ENCODE peak calls at places on chromosomes 16 and 17, in five cellular contexts. G, J, D, H and L are unnamed samples. For H3K27me3 and H3K9me2, the result is how much of the 10 kb centered on the place peaks cover.

GRCh38 chr17:48219605-48220004 is 112.0 kb downstream of the SNX11 start:
- DNase-seq in G (no peak), H (no peak), J (no peak), D (peak), L (no peak)

GRCh38 chr17:5784791-5785190 is 200.5 kb upstream of the NLRP1 start:
- DNase-seq in J (peak), G (no peak), D (no peak), H (no peak), L (no peak)

GRCh38 chr17:58040386-58040785 is 33.3 kb upstream of the SRSF1 start:
- DNase-seq in G (no peak), D (no peak), J (no peak), H (no peak), L (no peak)

GRCh38 chr16:28875134-28876015 is 2.9 kb upstream of the ATP2A1 start:
- DNase-seq in J (no peak), H (no peak), D (no peak), G (no peak), L (no peak)

GRCh38 chr16:56122251-56122650 is 69.0 kb upstream of the GNAO1 start:
- DNase-seq in G (no peak), D (no peak), J (no peak), H (no peak), L (no peak)

GRCh38 chr16:89138513-89138795 is 33.1 kb upstream of the CDH15 start:
- DNase-seq in D (no peak), G (no peak), H (no peak), J (no peak), L (no peak)

GRCh38 chr17:2025220-2025621 is at the start of gene RTN4RL1:
- DNase-seq in G (peak), D (peak), H (peak), J (peak), L (peak)

GRCh38 chr17:73984981-73985380 is 218.5 kb upstream of the RPL38 start:
- DNase-seq in J (no peak), D (no peak), H (no peak), G (no peak), L (no peak)

GRCh38 chr16:24036614-24037013 is 200.8 kb downstream of the PRKCB start:
- DNase-seq in G (peak), D (peak), J (peak), H (peak), L (peak)

GRCh38 chr16:12329246-12329995 is 352.9 kb downstream of the SNX29 start:
- DNase-seq in H (no peak), G (no peak), D (no peak), J (no peak), L (no peak)

GRCh38 chr16:70784692-70785317 is 16.2 kb downstream of the VAC14 start:
- DNase-seq in J (no peak), G (no peak), D (no peak), H (no peak), L (no peak)

GRCh38 chr16:66742409-66742808 is 9.0 kb downstream of the DYNC1LI2 start:
- DNase-seq in D (no peak), G (no peak), J (no peak), H (no peak), L (no peak)

GRCh38 chr17:77840156-77840555 is 118.3 kb upstream of the TNRC6C start:
- DNase-seq in J (no peak), H (no peak), G (peak), D (no peak), L (no peak)

GRCh38 chr16:72789465-72789864 is 258.5 kb downstream of the ZFHX3 start:
- DNase-seq in H (no peak), G (no peak), J (no peak), D (no peak), L (no peak)

GRCh38 chr16:72786606-72787005 is 261.3 kb downstream of the ZFHX3 start:
- DNase-seq in J (no peak), G (no peak), D (peak), H (no peak), L (no peak)

GRCh38 chr16:72788269-72788809 is 259.6 kb downstream of the ZFHX3 start:
- DNase-seq in H (no peak), D (no peak), G (no peak), J (no peak), L (no peak)

GRCh38 chr16:72787130-72787518 is 260.8 kb downstream of the ZFHX3 start:
- DNase-seq in D (no peak), G (no peak), J (no peak), H (no peak), L (no peak)

DNA sequence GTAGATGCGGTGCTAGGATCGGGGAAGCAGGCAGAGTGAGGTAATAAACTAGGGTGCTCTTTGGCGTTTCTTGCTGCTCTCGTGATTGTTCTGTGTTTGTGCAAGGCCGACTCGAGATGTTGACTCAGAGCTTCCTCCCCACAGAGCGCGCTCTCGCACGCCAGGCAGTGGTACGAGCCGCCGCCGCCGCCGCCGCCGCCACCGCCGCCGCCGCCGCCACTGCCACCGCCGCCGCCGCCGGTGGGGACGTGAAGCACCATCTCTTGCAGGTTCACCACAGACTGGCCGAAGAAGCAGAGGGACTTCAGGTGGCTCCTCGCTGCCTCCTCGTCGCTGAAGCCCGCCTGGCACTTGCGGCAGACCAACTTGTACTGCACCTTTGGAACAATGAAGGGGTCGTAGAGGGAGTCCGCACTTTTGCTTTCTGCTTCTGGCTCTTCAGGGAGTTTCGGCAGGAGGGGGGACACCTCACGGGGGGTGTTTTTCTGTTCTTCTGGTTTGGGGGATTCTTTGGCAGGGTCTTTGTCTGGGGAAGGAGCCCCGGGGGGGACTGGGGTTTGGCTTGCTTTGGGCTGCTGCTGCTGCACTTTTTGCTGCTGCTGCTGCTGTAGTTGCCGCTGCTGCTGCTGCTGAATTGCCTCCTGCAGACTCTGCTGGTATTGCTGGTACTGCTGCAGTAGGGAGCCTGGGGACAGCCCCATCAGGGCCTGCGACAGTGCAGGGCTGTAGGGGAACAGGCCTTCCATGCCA is 260.2 kb downstream of the ZFHX3 start:
- DNase-seq in D (peak), H (peak), G (peak), J (peak), L (no peak)
- H3K27ac ChIP-seq in D (no peak), H (peak), G (peak), J (peak), L (no peak)

DNA sequence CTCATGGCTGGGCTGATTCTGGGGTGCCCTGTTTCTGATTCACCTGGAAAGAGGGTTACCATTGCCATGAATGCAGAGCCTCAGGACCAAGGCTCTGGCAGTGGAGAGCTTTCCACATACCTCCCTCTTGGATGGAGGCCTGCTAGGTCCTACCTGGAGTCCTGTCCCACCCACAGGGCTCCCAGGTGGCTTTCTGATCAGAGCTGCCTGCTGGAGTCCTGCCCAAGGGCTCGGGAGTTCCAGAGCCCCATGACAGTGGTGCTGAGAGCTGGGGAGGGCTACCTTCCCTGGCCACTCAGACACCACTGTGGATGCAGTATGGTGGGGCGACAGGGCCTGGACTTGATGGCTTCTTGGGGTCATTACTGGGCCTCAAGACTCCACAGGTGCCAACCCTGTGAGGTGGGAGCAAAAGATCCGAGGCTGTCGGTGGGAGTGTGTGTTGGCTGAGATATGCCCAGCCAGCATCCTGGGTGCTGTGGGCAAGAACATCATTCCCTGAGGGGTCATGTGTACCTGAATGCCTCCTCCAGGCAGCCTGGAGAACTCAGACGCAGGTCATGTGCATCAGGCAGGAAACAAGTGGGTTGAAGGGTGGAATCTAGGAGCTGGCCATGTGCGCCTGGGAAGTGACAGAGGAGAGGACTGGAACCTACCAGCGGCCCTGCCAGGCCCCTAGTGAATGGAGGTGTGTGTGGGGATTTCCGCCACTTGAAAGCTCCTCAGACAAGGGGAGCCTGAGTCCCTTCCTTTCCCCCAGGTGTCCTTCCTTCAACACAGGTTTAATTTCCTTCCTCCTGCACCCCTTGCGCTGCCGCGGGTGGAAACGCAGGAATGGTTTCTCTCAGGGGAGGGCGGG is 2.3 kb upstream of the WNT3 start:
- DNase-seq in D (peak), H (no peak), J (no peak), G (no peak), L (no peak)
- H3K27me3 ChIP-seq in D (half or more), H (half or more), J (under half), G (half or more), L (under half)

DNA sequence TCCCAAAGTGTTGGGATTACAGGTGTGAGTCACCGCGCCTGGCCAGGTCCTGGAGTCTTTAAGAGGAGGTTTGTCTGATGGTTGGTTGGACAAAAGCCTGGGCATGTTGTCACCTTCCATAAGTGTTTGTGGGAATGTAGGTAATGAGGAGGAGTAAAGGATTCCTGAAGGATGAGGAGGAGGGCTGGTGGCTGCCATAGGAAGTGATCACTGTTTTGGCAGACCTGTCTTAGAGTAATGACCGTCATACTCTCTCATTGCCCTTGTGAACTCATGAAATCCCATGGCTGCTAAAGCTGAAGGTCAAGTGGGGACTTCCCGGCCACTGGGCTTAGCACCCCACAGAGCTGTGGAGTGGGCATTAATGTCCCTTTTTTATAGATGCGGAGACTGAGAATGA is 40.5 kb downstream of the TENT4B start:
- DNase-seq in D (no peak), G (no peak), H (peak), J (no peak), L (no peak)
- H3K9me2 ChIP-seq in D (under half), G (under half), H (under half), J (under half), L (under half)

DNA sequence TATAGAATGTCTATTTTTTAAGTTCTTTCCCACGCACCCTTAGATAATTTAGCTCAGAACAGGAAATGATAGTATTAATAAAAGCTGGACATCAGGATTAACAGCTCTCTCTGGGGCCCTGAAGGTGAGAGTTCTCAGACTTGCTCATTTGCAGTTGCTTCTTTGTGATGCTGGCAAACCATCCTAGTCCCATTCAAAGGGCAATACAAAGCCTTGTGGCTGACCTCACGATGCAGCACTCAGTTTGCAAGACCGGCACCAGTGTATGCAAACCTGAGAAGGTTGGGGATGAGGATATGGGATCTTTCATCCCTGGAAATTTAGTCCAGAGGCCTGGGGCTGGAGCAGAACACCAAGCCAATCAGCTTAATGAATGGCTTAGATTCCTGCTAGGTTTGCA is 29.3 kb downstream of the STH start:
- DNase-seq in H (no peak), G (no peak), J (no peak), D (no peak), L (no peak)
- H3K27ac ChIP-seq in H (no peak), G (no peak), J (no peak), D (no peak), L (no peak)